ENCODE peak calls at places on chromosomes 12 and 14, in six cellular contexts. D is activated CD4-positive, alpha-beta T cell treated with anti-CD3 and anti-CD28 coated beads for 4 hours; H is naive B cell; F is nucleus accumbens; T is body of pancreas; V is neural progenitor cell. X is an unnamed sample.

GRCh38 chr12:22562187-22563028 is 18.1 kb upstream of the C2CD5 start:
- DNase-seq in H (no peak), V (no peak), T (no peak), D (no peak), F (no peak), X (no peak)

GRCh38 chr12:22477166-22477893 is 67.0 kb downstream of the C2CD5 start:
- DNase-seq in V (no peak), D (no peak), T (no peak), F (no peak), H (no peak), X (no peak)

GRCh38 chr12:575948-576612 is 87.2 kb downstream of the NINJ2 start:
- DNase-seq in H (peak), F (peak), T (peak), D (peak), V (peak), X (peak)

GRCh38 chr12:107225626-107226025 is 132.3 kb upstream of the CRY1 start:
- DNase-seq in T (no peak), F (no peak), D (no peak), V (peak), H (no peak), X (no peak)

GRCh38 chr14:39085933-39086332 is 17.1 kb downstream of the SEC23A start:
- DNase-seq in D (no peak), F (no peak), T (no peak), H (no peak), V (no peak), X (no peak)

GRCh38 chr12:54285150-54286041 is 4.9 kb downstream of the HNRNPA1 start:
- DNase-seq in V (no peak), D (no peak), F (no peak), H (no peak), T (no peak), X (no peak)

GRCh38 chr14:54781080-54781479 is 121.5 kb downstream of the GCH1 start:
- DNase-seq in H (no peak), F (no peak), V (no peak), D (no peak), T (no peak), X (no peak)

GRCh38 chr14:100568164-100568997 is 18.8 kb downstream of the BEGAIN start:
- DNase-seq in T (no peak), H (no peak), D (no peak), V (peak), F (peak), X (no peak)

GRCh38 chr14:96762650-96763049 is 34.5 kb upstream of the VRK1 start:
- DNase-seq in D (peak), F (peak), V (peak), H (peak), T (no peak), X (no peak)

GRCh38 chr12:69274861-69275260 is 35.5 kb downstream of the CPSF6 start:
- DNase-seq in V (no peak), F (no peak), H (no peak), T (no peak), D (no peak), X (no peak)

GRCh38 chr14:91388551-91388975 is 29.1 kb downstream of the CCDC88C start:
- DNase-seq in V (no peak), H (no peak), F (no peak), T (no peak), D (peak), X (no peak)

GRCh38 chr14:105169776-105170655 is 1.4 kb upstream of the JAG2 start:
- DNase-seq in V (no peak), H (no peak), D (no peak), T (no peak), F (no peak), X (no peak)

GRCh38 chr14:61640158-61640833 is 55.0 kb upstream of the HIF1A start:
- DNase-seq in F (no peak), D (no peak), H (no peak), V (peak), T (no peak), X (no peak)

GRCh38 chr14:32564591-32564990 is 235.5 kb downstream of the AKAP6 start:
- DNase-seq in T (no peak), F (no peak), D (no peak), V (no peak), H (no peak), X (peak)

GRCh38 chr12:40446385-40446784 is 221.6 kb downstream of the LRRK2 start:
- DNase-seq in V (peak), D (no peak), F (no peak), H (no peak), T (no peak), X (no peak)

GRCh38 chr14:63308723-63309317 is 9.9 kb downstream of the GPHB5 start:
- DNase-seq in V (peak), T (no peak), H (no peak), F (no peak), D (no peak), X (no peak)

GRCh38 chr14:22095845-22096510 is 422.4 kb upstream of the OR4E1 start:
- DNase-seq in H (no peak), F (no peak), V (no peak), T (no peak), D (peak), X (no peak)

GRCh38 chr12:89160716-89161123 is 191.6 kb downstream of the DUSP6 start:
- DNase-seq in V (no peak), D (peak), T (peak), H (peak), F (no peak), X (peak)

GRCh38 chr14:78530078-78530477 is 359.9 kb downstream of the NRXN3 start:
- DNase-seq in F (no peak), D (no peak), H (no peak), V (peak), T (no peak), X (no peak)

GRCh38 chr14:38430522-38430921 is 174.6 kb upstream of the CLEC14A start:
- DNase-seq in D (no peak), H (no peak), T (no peak), F (no peak), V (no peak), X (no peak)

GRCh38 chr12:29782821-29783772 is 645 bp downstream of the TMTC1 start:
- DNase-seq in D (no peak), V (peak), F (peak), H (no peak), T (peak), X (no peak)